ENCODE peak calls at places on chromosome 14, in five cellular contexts. L is iPS-NIHi11, N is GM12891, S is activated T-cell treated with anti-CD3 and anti-CD28 coated beads for 1 hour, F is GM04504. U is an unnamed sample.
A peak's percentile ranks its signal among the peaks of the same experiment; 100 is the strongest.

GRCh38 chr14:76917759-76918175 is 91.6 kb downstream of the LRRC74A start:
- DNase-seq in L (no peak), N (no peak), S (no peak), F (no peak), U (no peak)

GRCh38 chr14:68451676-68452387 is 341.0 kb downstream of the ZFP36L1 start:
- DNase-seq in L (no peak), N (no peak), S (no peak), F (no peak), U (no peak)

GRCh38 chr14:69673578-69674305 is 62.3 kb downstream of the SUSD6 start:
- DNase-seq in L (peak; percentile 28), N (no peak), S (no peak), F (no peak), U (no peak)

GRCh38 chr14:73712540-73713141 is 1.5 kb downstream of the PNMA1 start:
- DNase-seq in L (peak; percentile 44), N (no peak), S (no peak), F (no peak), U (no peak)

GRCh38 chr14:79836577-79836976 is 374.7 kb downstream of the DIO2 start:
- DNase-seq in L (no peak), N (no peak), S (no peak), F (no peak), U (no peak)

GRCh38 chr14:58078068-58078467 is 73.9 kb downstream of the ARMH4 start:
- DNase-seq in L (no peak), N (no peak), S (no peak), F (peak; percentile 50), U (no peak)

GRCh38 chr14:64786296-64787149 is 82.3 kb downstream of the PLEKHG3 start:
- DNase-seq in L (no peak), N (no peak), S (no peak), F (no peak), U (no peak)

GRCh38 chr14:53963491-53964227 is 7.0 kb upstream of the BMP4 start:
- DNase-seq in L (peak; percentile 30), N (no peak), S (no peak), F (no peak), U (no peak)

GRCh38 chr14:24162083-24162482 is 1.0 kb downstream of the IRF9 start:
- DNase-seq in L (no peak), N (no peak), S (no peak), F (no peak), U (no peak)

GRCh38 chr14:23514009-23514962 is 37.3 kb downstream of the ZFHX2 start:
- DNase-seq in L (no peak), N (no peak), S (no peak), F (no peak), U (no peak)

GRCh38 chr14:49702725-49703124 is 9.8 kb downstream of the KLHDC1 start:
- DNase-seq in L (no peak), N (no peak), S (no peak), F (no peak), U (no peak)

U was measured in smooth muscle cell of the brain vasculature.